ENCODE peak calls at places on chromosomes 3 and 15, in seven cellular contexts. One of them, this sample, is unnamed.
A peak's percentile ranks its signal among the peaks of the same experiment; 100 is the strongest.

GRCh38 chr3:126035362-126036050 is 48.4 kb downstream of the SLC41A3 start:
- DNase-seq in heart left ventricle: no peak
- DNase-seq in PC-3: no peak
- DNase-seq in psoas muscle: no peak
- DNase-seq in SJSA1: no peak
- DNase-seq in transverse colon: no peak
- DNase-seq in mucosa of descending colon: no peak
- DNase-seq in this sample: no peak

GRCh38 chr15:58038426-58039106 is 26.9 kb downstream of the ALDH1A2 start:
- DNase-seq in transverse colon: peak; percentile 52
- DNase-seq in PC-3: peak; percentile 96
- DNase-seq in psoas muscle: no peak
- DNase-seq in SJSA1: no peak
- DNase-seq in mucosa of descending colon: no peak
- DNase-seq in heart left ventricle: no peak
- DNase-seq in this sample: no peak

GRCh38 chr3:129052675-129053074 is 7.9 kb upstream of the GP9 start:
- DNase-seq in mucosa of descending colon: peak; percentile 54
- DNase-seq in PC-3: no peak
- DNase-seq in transverse colon: peak; percentile 56
- DNase-seq in psoas muscle: no peak
- DNase-seq in SJSA1: no peak
- DNase-seq in heart left ventricle: peak; percentile 76
- DNase-seq in this sample: no peak

GRCh38 chr3:196184881-196185280 is 26.3 kb downstream of the ZDHHC19 start:
- DNase-seq in transverse colon: no peak
- DNase-seq in psoas muscle: no peak
- DNase-seq in SJSA1: no peak
- DNase-seq in PC-3: no peak
- DNase-seq in mucosa of descending colon: no peak
- DNase-seq in heart left ventricle: no peak
- DNase-seq in this sample: no peak

GRCh38 chr15:56732135-56732880 is 1.0 kb downstream of the ZNF280D start:
- DNase-seq in PC-3: no peak
- DNase-seq in mucosa of descending colon: no peak
- DNase-seq in heart left ventricle: no peak
- DNase-seq in transverse colon: peak; percentile 12
- DNase-seq in psoas muscle: no peak
- DNase-seq in SJSA1: peak; percentile 41
- DNase-seq in this sample: no peak

GRCh38 chr3:101813817-101814440 is 34.9 kb downstream of the NXPE3 start:
- DNase-seq in mucosa of descending colon: no peak
- DNase-seq in PC-3: peak; percentile 74
- DNase-seq in transverse colon: no peak
- DNase-seq in heart left ventricle: no peak
- DNase-seq in psoas muscle: no peak
- DNase-seq in SJSA1: peak; percentile 23
- DNase-seq in this sample: no peak

GRCh38 chr3:14416453-14416852 is 14.0 kb downstream of the SLC6A6 start:
- DNase-seq in psoas muscle: no peak
- DNase-seq in heart left ventricle: no peak
- DNase-seq in PC-3: no peak
- DNase-seq in transverse colon: no peak
- DNase-seq in mucosa of descending colon: no peak
- DNase-seq in SJSA1: no peak
- DNase-seq in this sample: no peak

GRCh38 chr3:15271785-15272381 is 60.5 kb downstream of the SH3BP5 start:
- DNase-seq in PC-3: no peak
- DNase-seq in SJSA1: no peak
- DNase-seq in transverse colon: peak; percentile 73
- DNase-seq in psoas muscle: peak; percentile 61
- DNase-seq in heart left ventricle: peak; percentile 67
- DNase-seq in mucosa of descending colon: peak; percentile 86
- DNase-seq in this sample: peak; percentile 60

GRCh38 chr3:3015472-3016089 is 94.6 kb downstream of the IL5RA start:
- DNase-seq in psoas muscle: no peak
- DNase-seq in PC-3: peak; percentile 52
- DNase-seq in SJSA1: no peak
- DNase-seq in heart left ventricle: no peak
- DNase-seq in transverse colon: no peak
- DNase-seq in mucosa of descending colon: no peak
- DNase-seq in this sample: no peak

GRCh38 chr3:47161983-47162694 is 1.8 kb downstream of the SETD2 start:
- DNase-seq in SJSA1: no peak
- DNase-seq in psoas muscle: no peak
- DNase-seq in PC-3: no peak
- DNase-seq in mucosa of descending colon: no peak
- DNase-seq in transverse colon: no peak
- DNase-seq in heart left ventricle: no peak
- DNase-seq in this sample: no peak

GRCh38 chr3:47159820-47160219 is 4.1 kb downstream of the SETD2 start:
- DNase-seq in heart left ventricle: no peak
- DNase-seq in PC-3: no peak
- DNase-seq in SJSA1: no peak
- DNase-seq in psoas muscle: no peak
- DNase-seq in transverse colon: no peak
- DNase-seq in mucosa of descending colon: no peak
- DNase-seq in this sample: no peak

GRCh38 chr3:47162695-47163022 is 1.3 kb downstream of the SETD2 start:
- DNase-seq in mucosa of descending colon: no peak
- DNase-seq in transverse colon: no peak
- DNase-seq in psoas muscle: no peak
- DNase-seq in heart left ventricle: no peak
- DNase-seq in SJSA1: no peak
- DNase-seq in PC-3: peak; percentile 12
- DNase-seq in this sample: no peak

GRCh38 chr3:47163990-47164848 is at the start of gene SETD2:
- DNase-seq in heart left ventricle: peak; percentile 97
- DNase-seq in mucosa of descending colon: peak; percentile 96
- DNase-seq in psoas muscle: peak; percentile 99
- DNase-seq in PC-3: peak; percentile 93
- DNase-seq in SJSA1: peak; percentile 88
- DNase-seq in transverse colon: peak; percentile 94
- DNase-seq in this sample: peak; percentile 95

DNA sequence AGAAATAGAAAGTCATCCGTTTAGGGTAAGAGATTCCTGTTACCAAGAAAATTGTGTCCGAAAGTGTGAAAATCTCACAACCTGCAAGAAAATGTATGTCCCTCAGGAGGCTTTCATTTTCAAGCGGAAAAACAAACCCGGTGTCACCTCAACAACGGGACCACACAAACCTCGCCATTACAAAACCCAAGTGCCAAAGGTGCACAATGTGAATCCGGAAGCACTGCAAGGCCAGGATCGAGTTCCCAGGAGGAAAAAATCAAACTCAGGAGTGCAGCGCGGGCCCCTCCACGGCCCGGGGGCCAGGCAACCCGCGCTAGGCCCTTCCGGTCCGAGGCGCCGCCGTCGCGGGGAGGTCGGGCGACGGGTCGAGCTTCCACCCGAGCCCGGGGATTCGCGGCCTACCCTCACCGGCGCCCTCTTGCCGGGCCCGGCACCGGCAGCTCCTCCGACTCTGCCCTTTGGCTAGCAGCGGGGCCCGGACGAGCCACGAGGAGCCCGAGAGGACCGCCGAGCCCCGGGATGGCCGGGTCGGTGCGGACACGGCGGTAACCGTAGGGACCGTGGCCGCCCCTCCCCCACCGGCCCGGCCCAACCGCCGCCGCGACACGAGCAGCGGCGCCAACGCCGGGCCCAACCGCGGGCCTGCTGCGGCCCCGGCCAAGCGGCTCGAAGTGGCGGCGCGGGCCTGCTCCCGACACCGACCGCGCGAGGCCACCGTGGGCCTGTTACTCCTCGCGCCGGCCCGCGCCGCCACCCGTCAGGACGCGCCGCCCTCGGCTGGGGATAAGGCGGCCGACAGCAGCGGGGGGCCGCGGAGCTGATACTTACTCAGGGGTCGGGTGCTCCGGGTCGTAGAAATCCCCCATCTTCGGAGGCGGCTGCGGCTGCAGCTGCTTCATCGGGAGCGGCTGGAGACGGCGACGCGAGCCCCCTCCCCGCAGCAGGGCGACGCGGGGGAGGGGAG is 607 bp downstream of the SETD2 start:
- DNase-seq in psoas muscle: peak; percentile 69
- DNase-seq in transverse colon: peak; percentile 46
- DNase-seq in SJSA1: peak; percentile 70
- DNase-seq in mucosa of descending colon: peak; percentile 70
- DNase-seq in PC-3: peak; percentile 48
- DNase-seq in heart left ventricle: peak; percentile 33
- DNase-seq in this sample: peak; percentile 45
- H3K4me1 ChIP-seq in psoas muscle: peaks cover 54% of the 10 kb centered on the region
- H3K4me1 ChIP-seq in transverse colon: peaks cover 53% of the 10 kb centered on the region
- H3K4me1 ChIP-seq in SJSA1: peaks cover 14% of the 10 kb centered on the region
- H3K4me1 ChIP-seq in mucosa of descending colon: peaks cover 31% of the 10 kb centered on the region
- H3K4me1 ChIP-seq in PC-3: peaks cover 15% of the 10 kb centered on the region
- H3K4me1 ChIP-seq in heart left ventricle: peaks cover 64% of the 10 kb centered on the region
- H3K4me1 ChIP-seq in this sample: peaks cover 28% of the 10 kb centered on the region

GRCh38 chr15:84827246-84827645 is 10.1 kb downstream of the ALPK3 start:
- DNase-seq in PC-3: no peak
- DNase-seq in SJSA1: no peak
- DNase-seq in transverse colon: no peak
- DNase-seq in psoas muscle: no peak
- DNase-seq in mucosa of descending colon: no peak
- DNase-seq in heart left ventricle: no peak
- DNase-seq in this sample: no peak
- H3K4me1 ChIP-seq in PC-3: no peaks in the 10 kb centered on the region
- H3K4me1 ChIP-seq in SJSA1: no peaks in the 10 kb centered on the region
- H3K4me1 ChIP-seq in transverse colon: peaks cover 12% of the 10 kb centered on the region
- H3K4me1 ChIP-seq in psoas muscle: peaks cover 99% of the 10 kb centered on the region
- H3K4me1 ChIP-seq in mucosa of descending colon: no peaks in the 10 kb centered on the region
- H3K4me1 ChIP-seq in heart left ventricle: peaks cover 98% of the 10 kb centered on the region
- H3K4me1 ChIP-seq in this sample: peaks cover 3% of the 10 kb centered on the region

GRCh38 chr3:112132975-112133448 is at the start of gene GCSAM:
- DNase-seq in heart left ventricle: peak; percentile 44
- DNase-seq in psoas muscle: peak; percentile 61
- DNase-seq in mucosa of descending colon: peak; percentile 61
- DNase-seq in transverse colon: peak; percentile 58
- DNase-seq in SJSA1: no peak
- DNase-seq in PC-3: no peak
- DNase-seq in this sample: peak; percentile 31
- H3K4me1 ChIP-seq in heart left ventricle: no peaks in the 10 kb centered on the region
- H3K4me1 ChIP-seq in psoas muscle: peaks cover 4% of the 10 kb centered on the region
- H3K4me1 ChIP-seq in mucosa of descending colon: peaks cover 8% of the 10 kb centered on the region
- H3K4me1 ChIP-seq in transverse colon: peaks cover 5% of the 10 kb centered on the region
- H3K4me1 ChIP-seq in SJSA1: no peaks in the 10 kb centered on the region
- H3K4me1 ChIP-seq in PC-3: peaks cover 11% of the 10 kb centered on the region
- H3K4me1 ChIP-seq in this sample: peaks cover 3% of the 10 kb centered on the region

DNA sequence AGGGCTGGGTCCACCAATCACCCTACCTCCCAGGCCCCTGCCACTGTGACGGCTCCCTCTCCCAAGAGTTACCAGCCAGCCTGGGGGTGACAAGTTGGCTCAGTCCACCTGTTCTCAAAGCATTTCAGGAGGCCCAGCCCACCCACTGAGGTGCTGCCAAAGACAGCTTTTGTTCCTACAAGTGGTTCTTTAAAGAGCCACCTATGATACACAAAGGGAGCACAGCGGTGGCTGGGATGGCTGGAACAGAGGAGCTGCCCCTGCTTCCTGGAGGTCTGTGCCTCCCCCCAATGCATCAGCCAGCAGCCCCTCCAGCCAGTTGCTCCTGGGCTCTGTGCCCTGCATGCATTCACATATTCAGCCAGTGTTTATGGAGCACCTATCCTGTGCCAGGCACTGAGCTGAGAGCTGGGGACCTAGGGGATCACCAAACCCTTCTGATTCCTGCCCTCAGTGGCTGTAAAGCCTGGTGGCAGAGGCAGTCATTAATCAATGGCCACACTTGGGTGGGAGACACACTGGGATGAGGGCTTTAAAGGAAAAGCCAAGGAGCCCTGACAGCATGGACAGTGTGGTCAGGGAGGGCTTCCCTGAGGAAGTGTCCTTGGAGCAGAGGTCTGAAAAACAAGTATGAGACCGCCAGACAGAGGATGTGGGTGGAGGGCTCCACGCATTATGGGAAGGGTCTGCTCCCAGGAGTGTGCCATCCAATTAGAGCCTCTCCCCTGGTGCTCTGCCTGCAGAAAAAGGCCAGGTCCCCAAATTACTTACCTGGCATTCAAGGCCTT is 107.1 kb upstream of the LINGO1 start:
- DNase-seq in PC-3: no peak
- DNase-seq in transverse colon: no peak
- DNase-seq in psoas muscle: no peak
- DNase-seq in SJSA1: no peak
- DNase-seq in mucosa of descending colon: no peak
- DNase-seq in heart left ventricle: no peak
- DNase-seq in this sample: no peak
- H3K4me1 ChIP-seq in PC-3: no peaks in the 10 kb centered on the region
- H3K4me1 ChIP-seq in transverse colon: no peaks in the 10 kb centered on the region
- H3K4me1 ChIP-seq in psoas muscle: no peaks in the 10 kb centered on the region
- H3K4me1 ChIP-seq in SJSA1: no peaks in the 10 kb centered on the region
- H3K4me1 ChIP-seq in mucosa of descending colon: no peaks in the 10 kb centered on the region
- H3K4me1 ChIP-seq in heart left ventricle: no peaks in the 10 kb centered on the region
- H3K4me1 ChIP-seq in this sample: no peaks in the 10 kb centered on the region

This sample was measured in lung.